ENCODE peak calls at places on chromosomes 4 and X, in five cellular contexts. O, A, L, V and U are unnamed samples.

GRCh38 chr4:133146574-133147198 is 2.4 kb upstream of the PCDH10 start:
- DNase-seq in O (no peak), A (peak), L (peak), V (no peak), U (peak)

GRCh38 chr4:173039617-173040176 is 128.9 kb upstream of the GALNT7 start:
- DNase-seq in O (no peak), A (no peak), L (no peak), V (no peak), U (no peak)

GRCh38 chr4:98780111-98780549 is 121.7 kb upstream of the TSPAN5 start:
- DNase-seq in O (no peak), A (peak), L (peak), V (no peak), U (no peak)

GRCh38 chrX:155632424-155633100 is 19.8 kb upstream of the TMLHE start:
- DNase-seq in O (peak), A (no peak), L (no peak), V (no peak), U (no peak)

GRCh38 chrX:153184787-153185186 is 5.7 kb downstream of the MAGEA1 start:
- DNase-seq in O (no peak), A (no peak), L (no peak), V (no peak), U (no peak)

GRCh38 chr4:44448548-44449443 is at the start of gene KCTD8:
- DNase-seq in O (peak), A (peak), L (peak), V (no peak), U (peak)

GRCh38 chr4:10084651-10085320 is 31.8 kb downstream of the WDR1 start:
- DNase-seq in O (no peak), A (no peak), L (peak), V (no peak), U (no peak)

GRCh38 chrX:86171366-86171765 is 23.1 kb downstream of the DACH2 start:
- DNase-seq in O (no peak), A (no peak), L (peak), V (no peak), U (peak)

GRCh38 chr4:142091085-142091513 is 454.7 kb downstream of the IL15 start:
- DNase-seq in O (no peak), A (no peak), L (no peak), V (no peak), U (no peak)

GRCh38 chr4:120557372-120557771 is 365.2 kb downstream of the PRDM5 start:
- DNase-seq in O (no peak), A (no peak), L (no peak), V (peak), U (no peak)

GRCh38 chrX:22220941-22221340 is 51.8 kb upstream of the CBLL2 start:
- DNase-seq in O (no peak), A (no peak), L (no peak), V (peak), U (no peak)

GRCh38 chr4:54320826-54321320 is 91.8 kb downstream of the PDGFRA start:
- DNase-seq in O (no peak), A (no peak), L (no peak), V (no peak), U (no peak)

GRCh38 chr4:153809307-153809706 is 20.4 kb upstream of the SFRP2 start:
- DNase-seq in O (peak), A (no peak), L (no peak), V (no peak), U (no peak)

GRCh38 chr4:159341486-159341885 is 238.6 kb downstream of the RAPGEF2 start:
- DNase-seq in O (no peak), A (no peak), L (no peak), V (no peak), U (no peak)

GRCh38 chr4:20662851-20663250 is 37.4 kb upstream of the PACRGL start:
- DNase-seq in O (no peak), A (no peak), L (no peak), V (no peak), U (no peak)

GRCh38 chr4:25821267-25821666 is 41.5 kb downstream of the SEL1L3 start:
- DNase-seq in O (no peak), A (no peak), L (no peak), V (no peak), U (no peak)

GRCh38 chr4:186144596-186145569 is 40.4 kb downstream of the FAM149A start:
- DNase-seq in O (no peak), A (no peak), L (peak), V (no peak), U (peak)

GRCh38 chrX:40845331-40845911 is 110.1 kb upstream of the MED14 start:
- DNase-seq in O (no peak), A (no peak), L (no peak), V (no peak), U (no peak)

GRCh38 chr4:4461850-4462249 is 74.9 kb downstream of the NSG1 start:
- DNase-seq in O (no peak), A (no peak), L (peak), V (no peak), U (no peak)

GRCh38 chrX:31652651-31653050 is 580.8 kb upstream of the FTHL17 start:
- DNase-seq in O (no peak), A (no peak), L (no peak), V (no peak), U (no peak)

GRCh38 chrX:77937291-77937690 is 26.8 kb downstream of the ATP7A start:
- DNase-seq in O (no peak), A (no peak), L (no peak), V (no peak), U (no peak)

GRCh38 chr4:186787536-186787935 is 63.9 kb upstream of the FAT1 start:
- DNase-seq in O (no peak), A (no peak), L (no peak), V (no peak), U (no peak)

GRCh38 chr4:41339812-41340809 is 83.4 kb downstream of the UCHL1 start:
- DNase-seq in O (no peak), A (no peak), L (peak), V (no peak), U (no peak)

GRCh38 chr4:19961092-19961491 is 290.6 kb upstream of the SLIT2 start:
- DNase-seq in O (no peak), A (no peak), L (no peak), V (no peak), U (no peak)

GRCh38 chr4:2049381-2049780 is 9.7 kb upstream of the NAT8L start:
- DNase-seq in O (no peak), A (peak), L (no peak), V (no peak), U (no peak)

GRCh38 chr4:55635282-55635681 is 816 bp downstream of the NMU start:
- DNase-seq in O (no peak), A (peak), L (peak), V (no peak), U (no peak)

GRCh38 chr4:98624144-98624543 is 34.3 kb downstream of the TSPAN5 start:
- DNase-seq in O (no peak), A (no peak), L (no peak), V (no peak), U (no peak)

GRCh38 chr4:10030946-10031662 is 9.8 kb upstream of the SLC2A9 start:
- DNase-seq in O (no peak), A (no peak), L (no peak), V (no peak), U (no peak)

GRCh38 chr4:128291096-128291495 is 3.5 kb upstream of the PGRMC2 start:
- DNase-seq in O (no peak), A (no peak), L (no peak), V (no peak), U (no peak)

GRCh38 chrX:110161361-110161686 is 156.6 kb downstream of the AMMECR1 start:
- DNase-seq in O (no peak), A (no peak), L (no peak), V (no peak), U (no peak)

GRCh38 chr4:140330311-140330900 is 43.0 kb upstream of the SCOC start:
- DNase-seq in O (no peak), A (peak), L (no peak), V (peak), U (no peak)

GRCh38 chrX:39757971-39758370 is 339.8 kb downstream of the BCOR start:
- DNase-seq in O (no peak), A (no peak), L (no peak), V (no peak), U (no peak)

GRCh38 chrX:130110379-130111219 is at the start of gene ELF4:
- DNase-seq in O (no peak), A (peak), L (peak), V (no peak), U (no peak)

GRCh38 chrX:101602077-101602476 is 15.7 kb downstream of the ARMCX6 start:
- DNase-seq in O (no peak), A (no peak), L (no peak), V (no peak), U (no peak)

GRCh38 chrX:9885150-9885549 is 82.0 kb upstream of the CLDN34 start:
- DNase-seq in O (no peak), A (peak), L (peak), V (peak), U (no peak)

GRCh38 chrX:71941771-71942170 is 31.1 kb downstream of the NHSL2 start:
- DNase-seq in O (no peak), A (no peak), L (no peak), V (no peak), U (no peak)

GRCh38 chr4:170339522-170339921 is 249.8 kb upstream of the AADAT start:
- DNase-seq in O (no peak), A (no peak), L (no peak), V (peak), U (no peak)

GRCh38 chrX:41705680-41706374 is 17.1 kb downstream of the GPR34 start:
- DNase-seq in O (peak), A (no peak), L (no peak), V (no peak), U (no peak)

GRCh38 chr4:138907174-138907573 is 108.4 kb upstream of the NOCT start:
- DNase-seq in O (no peak), A (no peak), L (no peak), V (no peak), U (no peak)
- TF ChIP-seq YY1 in O (no peak), A (no peak), L (no peak), V (no peak), U (no peak)

GRCh38 chrX:53223068-53223693 is 1.8 kb downstream of the KDM5C start:
- DNase-seq in O (no peak), A (no peak), L (no peak), V (no peak), U (no peak)

GRCh38 chrX:53227224-53227765 is 2.3 kb upstream of the KDM5C start:
- DNase-seq in O (no peak), A (no peak), L (no peak), V (no peak), U (no peak)

GRCh38 chrX:53230116-53230515 is 5.1 kb upstream of the KDM5C start:
- DNase-seq in O (no peak), A (no peak), L (no peak), V (no peak), U (no peak)

GRCh38 chrX:53224860-53225797 is at the start of gene KDM5C:
- DNase-seq in O (peak), A (peak), L (peak), V (peak), U (peak)

DNA sequence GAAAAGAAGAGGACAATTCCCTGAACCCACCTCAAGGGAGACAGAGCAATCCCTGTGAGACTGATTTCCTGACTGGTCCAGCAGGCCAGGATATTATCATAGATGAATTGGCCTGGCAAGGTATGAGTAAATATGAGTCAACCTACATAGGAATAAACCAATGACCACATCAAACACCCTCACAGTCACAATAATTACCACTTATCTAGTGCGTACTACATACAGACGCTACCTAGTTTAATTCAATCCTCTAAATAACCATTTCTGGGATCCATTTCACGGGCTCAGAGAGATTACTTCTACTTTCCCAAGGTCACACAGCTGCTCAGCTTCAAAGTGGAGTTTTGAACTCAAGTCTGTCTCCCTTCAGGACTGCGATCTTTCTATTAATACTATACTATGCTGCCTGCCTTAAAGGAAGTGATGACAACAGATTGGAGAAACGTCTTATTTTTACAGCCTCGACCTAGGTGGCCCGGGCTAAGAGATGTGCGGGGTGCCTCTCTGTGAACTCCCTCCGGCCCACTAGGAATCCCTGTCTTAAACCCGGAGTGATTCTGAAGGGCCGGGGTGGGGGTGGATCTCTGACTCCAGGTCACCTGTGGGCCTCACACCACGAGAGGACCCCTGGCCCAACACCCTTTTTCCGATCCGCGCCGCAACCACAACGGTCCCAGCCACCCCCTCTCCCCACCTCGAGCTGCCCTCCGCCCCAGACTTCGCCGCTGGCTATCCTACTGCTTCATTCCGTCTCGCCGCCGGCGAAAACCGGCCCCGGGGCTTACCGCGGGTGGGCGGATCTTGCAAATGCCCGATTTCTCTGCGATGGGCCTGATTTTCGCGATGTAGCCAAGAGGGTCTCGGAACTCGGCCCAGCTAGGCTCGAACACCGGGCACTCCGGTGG is 800 bp downstream of the KDM5C start:
- DNase-seq in O (no peak), A (peak), L (peak), V (peak), U (peak)
- TF ChIP-seq YY1 in O (no peak), A (no peak), L (no peak), V (no peak), U (no peak)

GRCh38 chrX:65932173-65933084 is 107.5 kb downstream of the VSIG4 start:
- DNase-seq in O (no peak), A (peak), L (peak), V (peak), U (no peak)
- TF ChIP-seq YY1 in O (no peak), A (no peak), L (no peak), V (no peak), U (no peak)

GRCh38 chrX:68941385-68941952 is 112.6 kb downstream of the EFNB1 start:
- DNase-seq in O (no peak), A (no peak), L (no peak), V (no peak), U (no peak)
- TF ChIP-seq YY1 in O (no peak), A (no peak), L (no peak), V (no peak), U (no peak)